ENCODE peak calls at places on chromosome 6, in seven cellular contexts. I, Q, F, U, R, L and N are unnamed samples.

GRCh38 chr6:43510827-43511163 is 649 bp upstream of the LRRC73 start:
- DNase-seq in I (no peak), U (no peak), Q (no peak), F (no peak), R (no peak), L (no peak), N (no peak)

GRCh38 chr6:26267083-26267589 is 97.9 kb upstream of the BTN3A2 start:
- DNase-seq in F (no peak), L (no peak), I (no peak), R (no peak), U (no peak), Q (no peak), N (no peak)

GRCh38 chr6:63100066-63100465 is 111.2 kb upstream of the FKBP1C start:
- DNase-seq in L (no peak), F (no peak), R (no peak), I (no peak), U (no peak), Q (no peak), N (no peak)

GRCh38 chr6:106145741-106146227 is 59.6 kb downstream of the PRDM1 start:
- DNase-seq in F (no peak), I (no peak), Q (no peak), R (no peak), U (no peak), L (peak; percentile 45), N (peak; percentile 35)

GRCh38 chr6:24321538-24322162 is 36.2 kb downstream of the DCDC2 start:
- DNase-seq in F (no peak), L (no peak), U (peak; percentile 37), Q (no peak), R (no peak), I (no peak), N (peak; percentile 6)

GRCh38 chr6:95515975-95516374 is 61.4 kb upstream of the MANEA start:
- DNase-seq in F (no peak), Q (no peak), U (no peak), I (no peak), R (no peak), L (no peak), N (no peak)

GRCh38 chr6:137443901-137444300 is 50.3 kb downstream of the OLIG3 start:
- DNase-seq in F (no peak), Q (no peak), U (no peak), R (no peak), I (no peak), L (no peak), N (no peak)

GRCh38 chr6:79170915-79171314 is 63.6 kb downstream of the HMGN3 start:
- DNase-seq in R (no peak), I (no peak), U (peak; percentile 3), Q (no peak), L (no peak), F (no peak), N (no peak)